ENCODE peak calls at places on chromosomes 3 and 15, in five cellular contexts. T is amygdala, N is neuronal stem cell, D is iPS-NIHi11, S is NCI-H1417. V is an unnamed sample.

GRCh38 chr3:173396191-173397041 is 1.1 kb upstream of the NLGN1 start:
- DNase-seq in N (peak), S (peak), D (peak), T (peak), V (peak)

GRCh38 chr15:101133751-101134261 is 118.0 kb downstream of the CHSY1 start:
- DNase-seq in D (peak), T (no peak), S (peak), N (no peak), V (no peak)

GRCh38 chr15:23565395-23566069 is at the start of gene MKRN3:
- DNase-seq in T (peak), D (peak), S (no peak), N (peak), V (peak)

GRCh38 chr3:46959169-46959515 is 17.4 kb downstream of the CCDC12 start:
- DNase-seq in S (no peak), T (no peak), N (no peak), D (no peak), V (no peak)

GRCh38 chr3:122577409-122578028 is at the start of gene PARP15:
- DNase-seq in T (no peak), S (no peak), N (no peak), D (peak), V (no peak)

GRCh38 chr15:38076806-38077205 is 142.4 kb downstream of the TMCO5A start:
- DNase-seq in S (no peak), T (no peak), D (peak), N (no peak), V (peak)

GRCh38 chr3:127690106-127690505 is 17.4 kb downstream of the ABTB1 start:
- DNase-seq in T (no peak), S (no peak), N (no peak), D (no peak), V (no peak)

GRCh38 chr3:155948476-155948875 is 78.0 kb downstream of the GMPS start:
- DNase-seq in T (no peak), D (no peak), N (no peak), S (no peak), V (no peak)

GRCh38 chr3:141610993-141611392 is 124.2 kb downstream of the RASA2 start:
- DNase-seq in N (no peak), T (no peak), S (peak), D (no peak), V (no peak)

GRCh38 chr3:155581579-155581978 is 163.3 kb downstream of the PLCH1 start:
- DNase-seq in N (no peak), D (no peak), S (no peak), T (no peak), V (no peak)

GRCh38 chr15:50114381-50114780 is 4.7 kb downstream of the ATP8B4 start:
- DNase-seq in D (no peak), S (no peak), T (no peak), N (no peak), V (peak)

GRCh38 chr3:197186887-197187588 is 111.4 kb downstream of the DLG1 start:
- DNase-seq in N (peak), S (peak), T (no peak), D (peak), V (no peak)

GRCh38 chr3:183774631-183775030 is 50.7 kb downstream of the MAP6D1 start:
- DNase-seq in S (no peak), D (no peak), N (no peak), T (no peak), V (no peak)

GRCh38 chr3:155252535-155252934 is 40.9 kb downstream of the STRIT1 start:
- DNase-seq in D (no peak), S (no peak), T (no peak), N (no peak), V (no peak)

GRCh38 chr3:33034601-33035000 is 62.3 kb downstream of the GLB1 start:
- DNase-seq in N (no peak), D (no peak), S (no peak), T (no peak), V (no peak)

GRCh38 chr3:197545111-197545510 is 10.7 kb downstream of the BDH1 start:
- DNase-seq in T (no peak), N (no peak), S (no peak), D (no peak), V (no peak)

GRCh38 chr3:30681276-30682211 is 75.1 kb downstream of the TGFBR2 start:
- DNase-seq in N (peak), D (no peak), T (peak), S (no peak), V (no peak)

GRCh38 chr15:63815796-63816533 is 17.8 kb downstream of the HERC1 start:
- DNase-seq in N (no peak), T (no peak), S (no peak), D (no peak), V (no peak)

GRCh38 chr15:74664028-74664616 is 31.7 kb downstream of the EDC3 start:
- DNase-seq in T (no peak), S (no peak), N (no peak), D (no peak), V (peak)

GRCh38 chr3:53799338-53799865 is 46.8 kb downstream of the CHDH start:
- DNase-seq in N (no peak), D (no peak), S (no peak), T (no peak), V (no peak)

GRCh38 chr3:194306109-194306686 is 44.9 kb downstream of the CPN2 start:
- DNase-seq in D (no peak), N (no peak), S (peak), T (no peak), V (no peak)